ENCODE peak calls at places on chromosomes 3 and 15, in eight cellular contexts. G is GM12865; K is iris pigment epithelial cell; N is NCI-H1436; Q is CD8-positive, alpha-beta memory T cell; S is GM23248; X is T-helper 1 cell; D is DMS53. O is an unnamed sample.

GRCh38 chr15:96234109-96234892 is 96.2 kb upstream of the NR2F2 start:
- DNase-seq in G (peak; percentile 57), K (peak; percentile 70), N (no peak), Q (no peak), S (peak; percentile 88), X (no peak), D (no peak), O (no peak)

GRCh38 chr3:44870375-44871061 is 3.9 kb upstream of the TGM4 start:
- DNase-seq in G (no peak), K (no peak), N (no peak), Q (no peak), S (no peak), X (no peak), D (peak; percentile 79), O (no peak)

GRCh38 chr3:152969557-152970300 is 134.8 kb downstream of the P2RY1 start:
- DNase-seq in G (no peak), K (peak; percentile 26), N (no peak), Q (no peak), S (peak; percentile 83), X (no peak), D (peak; percentile 68), O (no peak)

GRCh38 chr3:46670000-46670890 is 23.2 kb downstream of the ALS2CL start:
- DNase-seq in G (no peak), K (no peak), N (no peak), Q (no peak), S (no peak), X (no peak), D (no peak), O (no peak)

GRCh38 chr3:113534365-113534764 is 2.0 kb downstream of the SIDT1 start:
- DNase-seq in G (peak; percentile 45), K (no peak), N (no peak), Q (peak; percentile 27), S (no peak), X (peak; percentile 42), D (no peak), O (no peak)

GRCh38 chr3:103393395-103394186 is 958.8 kb downstream of the ZPLD1 start:
- DNase-seq in G (no peak), K (peak; percentile 45), N (no peak), Q (no peak), S (peak; percentile 1), X (no peak), D (no peak), O (no peak)

GRCh38 chr3:42490243-42490642 is 12.2 kb upstream of the VIPR1 start:
- DNase-seq in G (peak; percentile 89), K (no peak), N (no peak), Q (no peak), S (no peak), X (no peak), D (peak; percentile 87), O (peak; percentile 65)

GRCh38 chr3:106130384-106131084 is 261.7 kb upstream of the CBLB start:
- DNase-seq in G (no peak), K (peak; percentile 80), N (no peak), Q (no peak), S (peak; percentile 89), X (no peak), D (no peak), O (no peak)

GRCh38 chr3:151918253-151919029 is 45.0 kb downstream of the SUCNR1 start:
- DNase-seq in G (peak; percentile 56), K (peak; percentile 79), N (peak; percentile 61), Q (no peak), S (peak; percentile 69), X (peak; percentile 31), D (peak; percentile 65), O (peak; percentile 80)

GRCh38 chr3:149894211-149894610 is 76.5 kb downstream of the PFN2 start:
- DNase-seq in G (no peak), K (peak; percentile 38), N (no peak), Q (no peak), S (peak; percentile 49), X (no peak), D (no peak), O (no peak)

GRCh38 chr3:82676356-82677026 is 915.0 kb upstream of the GBE1 start:
- DNase-seq in G (no peak), K (no peak), N (no peak), Q (no peak), S (no peak), X (no peak), D (no peak), O (no peak)

GRCh38 chr15:57537072-57537471 is 54.6 kb upstream of the MYZAP start:
- DNase-seq in G (peak; percentile 42), K (peak; percentile 51), N (peak; percentile 95), Q (no peak), S (peak; percentile 95), X (no peak), D (peak; percentile 96), O (peak; percentile 68)

GRCh38 chr3:72341380-72341770 is 506.9 kb downstream of the SHQ1 start:
- DNase-seq in G (no peak), K (no peak), N (no peak), Q (no peak), S (no peak), X (no peak), D (no peak), O (no peak)

GRCh38 chr15:70113304-70113700 is 15.6 kb upstream of the TLE3 start:
- DNase-seq in G (peak; percentile 54), K (no peak), N (no peak), Q (no peak), S (no peak), X (no peak), D (no peak), O (no peak)

GRCh38 chr3:49654955-49655556 is 19.1 kb upstream of the APEH start:
- DNase-seq in G (no peak), K (no peak), N (no peak), Q (no peak), S (no peak), X (no peak), D (no peak), O (no peak)

GRCh38 chr3:120196333-120196732 is 88.7 kb downstream of the GPR156 start:
- DNase-seq in G (no peak), K (no peak), N (no peak), Q (no peak), S (no peak), X (no peak), D (no peak), O (no peak)

GRCh38 chr15:40265355-40265754 is 17.5 kb downstream of the ANKRD63 start:
- DNase-seq in G (no peak), K (no peak), N (no peak), Q (no peak), S (no peak), X (no peak), D (no peak), O (no peak)

GRCh38 chr3:188749010-188749617 is 422.7 kb upstream of the TPRG1 start:
- DNase-seq in G (peak; percentile 59), K (peak; percentile 12), N (no peak), Q (peak; percentile 35), S (peak; percentile 21), X (peak; percentile 51), D (peak; percentile 39), O (peak; percentile 47)

GRCh38 chr15:34038404-34039179 is 412 bp downstream of the AVEN start:
- DNase-seq in G (peak; percentile 88), K (peak; percentile 80), N (peak; percentile 34), Q (peak; percentile 59), S (peak; percentile 89), X (peak; percentile 75), D (peak; percentile 85), O (peak; percentile 88)